ENCODE peak calls at places on chromosomes 7 and 10, in nine cellular contexts. One of them, this sample, is unnamed.

GRCh38 chr10:4266387-4267083 is 481.5 kb upstream of the KLF6 start:
- DNase-seq in osteocyte: no peak
- DNase-seq in right cardiac atrium: no peak
- DNase-seq in GM06990: no peak
- DNase-seq in NCI-H526 treated with DMSO at 0.1 percent for 48 hours: no peak
- DNase-seq in sciatic nerve: no peak
- DNase-seq in kidney: no peak
- DNase-seq in cardiac muscle cell: no peak
- DNase-seq in T-helper 2 cell: no peak
- DNase-seq in this sample: no peak

GRCh38 chr7:43591551-43592180 is 8.8 kb downstream of the STK17A start:
- DNase-seq in sciatic nerve: no peak
- DNase-seq in GM06990: peak
- DNase-seq in right cardiac atrium: no peak
- DNase-seq in osteocyte: no peak
- DNase-seq in T-helper 2 cell: no peak
- DNase-seq in cardiac muscle cell: no peak
- DNase-seq in kidney: no peak
- DNase-seq in NCI-H526 treated with DMSO at 0.1 percent for 48 hours: no peak
- DNase-seq in this sample: no peak

GRCh38 chr7:30764030-30764991 is 6.9 kb upstream of the MINDY4 start:
- DNase-seq in osteocyte: no peak
- DNase-seq in T-helper 2 cell: no peak
- DNase-seq in kidney: no peak
- DNase-seq in cardiac muscle cell: no peak
- DNase-seq in sciatic nerve: no peak
- DNase-seq in right cardiac atrium: peak
- DNase-seq in GM06990: no peak
- DNase-seq in NCI-H526 treated with DMSO at 0.1 percent for 48 hours: no peak
- DNase-seq in this sample: no peak

GRCh38 chr10:118571123-118571522 is 24.3 kb downstream of the PRLHR start:
- DNase-seq in right cardiac atrium: no peak
- DNase-seq in NCI-H526 treated with DMSO at 0.1 percent for 48 hours: no peak
- DNase-seq in GM06990: no peak
- DNase-seq in T-helper 2 cell: no peak
- DNase-seq in cardiac muscle cell: no peak
- DNase-seq in osteocyte: peak
- DNase-seq in kidney: no peak
- DNase-seq in sciatic nerve: no peak
- DNase-seq in this sample: no peak

GRCh38 chr7:27697861-27698430 is 35.3 kb upstream of the HIBADH start:
- DNase-seq in cardiac muscle cell: no peak
- DNase-seq in NCI-H526 treated with DMSO at 0.1 percent for 48 hours: peak
- DNase-seq in T-helper 2 cell: no peak
- DNase-seq in osteocyte: no peak
- DNase-seq in kidney: peak
- DNase-seq in right cardiac atrium: peak
- DNase-seq in GM06990: peak
- DNase-seq in sciatic nerve: no peak
- DNase-seq in this sample: no peak

GRCh38 chr10:119149723-119150122 is 15.8 kb downstream of the SFXN4 start:
- DNase-seq in T-helper 2 cell: no peak
- DNase-seq in NCI-H526 treated with DMSO at 0.1 percent for 48 hours: no peak
- DNase-seq in right cardiac atrium: no peak
- DNase-seq in sciatic nerve: no peak
- DNase-seq in cardiac muscle cell: no peak
- DNase-seq in GM06990: no peak
- DNase-seq in osteocyte: no peak
- DNase-seq in kidney: no peak
- DNase-seq in this sample: no peak

GRCh38 chr7:107209565-107209964 is 40.8 kb downstream of the HBP1 start:
- DNase-seq in GM06990: no peak
- DNase-seq in NCI-H526 treated with DMSO at 0.1 percent for 48 hours: no peak
- DNase-seq in right cardiac atrium: peak
- DNase-seq in kidney: no peak
- DNase-seq in cardiac muscle cell: no peak
- DNase-seq in T-helper 2 cell: no peak
- DNase-seq in sciatic nerve: no peak
- DNase-seq in osteocyte: no peak
- DNase-seq in this sample: no peak

GRCh38 chr10:19945275-19945674 is 129.0 kb downstream of the PLXDC2 start:
- DNase-seq in right cardiac atrium: peak
- DNase-seq in NCI-H526 treated with DMSO at 0.1 percent for 48 hours: no peak
- DNase-seq in osteocyte: no peak
- DNase-seq in sciatic nerve: no peak
- DNase-seq in kidney: no peak
- DNase-seq in cardiac muscle cell: no peak
- DNase-seq in GM06990: no peak
- DNase-seq in T-helper 2 cell: no peak
- DNase-seq in this sample: no peak

GRCh38 chr10:60644436-60645130 is 133.7 kb upstream of the CDK1 start:
- DNase-seq in GM06990: no peak
- DNase-seq in sciatic nerve: no peak
- DNase-seq in osteocyte: no peak
- DNase-seq in kidney: no peak
- DNase-seq in NCI-H526 treated with DMSO at 0.1 percent for 48 hours: no peak
- DNase-seq in right cardiac atrium: no peak
- DNase-seq in T-helper 2 cell: no peak
- DNase-seq in cardiac muscle cell: no peak
- DNase-seq in this sample: no peak

GRCh38 chr10:37379991-37380390 is 254.6 kb downstream of the ANKRD30A start:
- DNase-seq in right cardiac atrium: no peak
- DNase-seq in kidney: no peak
- DNase-seq in GM06990: no peak
- DNase-seq in cardiac muscle cell: no peak
- DNase-seq in sciatic nerve: no peak
- DNase-seq in osteocyte: no peak
- DNase-seq in NCI-H526 treated with DMSO at 0.1 percent for 48 hours: no peak
- DNase-seq in T-helper 2 cell: no peak
- DNase-seq in this sample: no peak

GRCh38 chr10:13633689-13634088 is 46.9 kb downstream of the PRPF18 start:
- DNase-seq in osteocyte: no peak
- DNase-seq in kidney: no peak
- DNase-seq in cardiac muscle cell: no peak
- DNase-seq in right cardiac atrium: peak
- DNase-seq in T-helper 2 cell: no peak
- DNase-seq in GM06990: no peak
- DNase-seq in sciatic nerve: no peak
- DNase-seq in NCI-H526 treated with DMSO at 0.1 percent for 48 hours: no peak
- DNase-seq in this sample: no peak

GRCh38 chr10:101939273-101939635 is 95.7 kb upstream of the KCNIP2 start:
- DNase-seq in GM06990: no peak
- DNase-seq in T-helper 2 cell: no peak
- DNase-seq in cardiac muscle cell: no peak
- DNase-seq in sciatic nerve: no peak
- DNase-seq in osteocyte: no peak
- DNase-seq in right cardiac atrium: no peak
- DNase-seq in NCI-H526 treated with DMSO at 0.1 percent for 48 hours: no peak
- DNase-seq in kidney: no peak
- DNase-seq in this sample: no peak

GRCh38 chr7:148914208-148914777 is 30.2 kb upstream of the EZH2 start:
- DNase-seq in osteocyte: no peak
- DNase-seq in NCI-H526 treated with DMSO at 0.1 percent for 48 hours: no peak
- DNase-seq in cardiac muscle cell: no peak
- DNase-seq in T-helper 2 cell: no peak
- DNase-seq in GM06990: peak
- DNase-seq in kidney: no peak
- DNase-seq in sciatic nerve: no peak
- DNase-seq in right cardiac atrium: no peak
- DNase-seq in this sample: no peak

GRCh38 chr7:66142334-66142733 is 27.7 kb downstream of the CRCP start:
- DNase-seq in sciatic nerve: no peak
- DNase-seq in cardiac muscle cell: peak
- DNase-seq in GM06990: no peak
- DNase-seq in kidney: no peak
- DNase-seq in NCI-H526 treated with DMSO at 0.1 percent for 48 hours: no peak
- DNase-seq in T-helper 2 cell: no peak
- DNase-seq in right cardiac atrium: no peak
- DNase-seq in osteocyte: no peak
- DNase-seq in this sample: no peak

GRCh38 chr10:101901340-101901739 is 57.7 kb upstream of the KCNIP2 start:
- DNase-seq in kidney: no peak
- DNase-seq in T-helper 2 cell: no peak
- DNase-seq in osteocyte: no peak
- DNase-seq in sciatic nerve: no peak
- DNase-seq in right cardiac atrium: no peak
- DNase-seq in GM06990: peak
- DNase-seq in NCI-H526 treated with DMSO at 0.1 percent for 48 hours: no peak
- DNase-seq in cardiac muscle cell: no peak
- DNase-seq in this sample: no peak

GRCh38 chr7:82678716-82679115 is 235.1 kb upstream of the CACNA2D1 start:
- DNase-seq in kidney: no peak
- DNase-seq in T-helper 2 cell: no peak
- DNase-seq in cardiac muscle cell: no peak
- DNase-seq in osteocyte: no peak
- DNase-seq in right cardiac atrium: no peak
- DNase-seq in GM06990: no peak
- DNase-seq in sciatic nerve: no peak
- DNase-seq in NCI-H526 treated with DMSO at 0.1 percent for 48 hours: no peak
- DNase-seq in this sample: no peak

GRCh38 chr10:35185260-35186034 is 58.8 kb downstream of the CREM start:
- DNase-seq in GM06990: peak
- DNase-seq in right cardiac atrium: no peak
- DNase-seq in sciatic nerve: no peak
- DNase-seq in NCI-H526 treated with DMSO at 0.1 percent for 48 hours: no peak
- DNase-seq in T-helper 2 cell: no peak
- DNase-seq in kidney: no peak
- DNase-seq in osteocyte: no peak
- DNase-seq in cardiac muscle cell: peak
- DNase-seq in this sample: no peak

GRCh38 chr10:13632407-13632806 is 45.6 kb downstream of the PRPF18 start:
- DNase-seq in T-helper 2 cell: no peak
- DNase-seq in GM06990: no peak
- DNase-seq in right cardiac atrium: no peak
- DNase-seq in cardiac muscle cell: no peak
- DNase-seq in kidney: no peak
- DNase-seq in sciatic nerve: no peak
- DNase-seq in NCI-H526 treated with DMSO at 0.1 percent for 48 hours: no peak
- DNase-seq in osteocyte: no peak
- DNase-seq in this sample: no peak

GRCh38 chr10:102834143-102834542 is 3.1 kb downstream of the CYP17A1 start:
- DNase-seq in T-helper 2 cell: no peak
- DNase-seq in cardiac muscle cell: no peak
- DNase-seq in sciatic nerve: no peak
- DNase-seq in NCI-H526 treated with DMSO at 0.1 percent for 48 hours: no peak
- DNase-seq in right cardiac atrium: no peak
- DNase-seq in GM06990: no peak
- DNase-seq in osteocyte: no peak
- DNase-seq in kidney: no peak
- DNase-seq in this sample: no peak

This sample was measured in T-helper 1 cell.